ENCODE peak calls at places on chromosome 1, in six cellular contexts. N, E, W, K, B and O are unnamed samples.

GRCh38 chr1:66168919-66169725 is 364.8 kb upstream of the SGIP1 start:
- DNase-seq in K (peak), B (no peak), W (no peak), N (no peak), E (no peak), O (no peak)

GRCh38 chr1:185074307-185074706 is 28.9 kb downstream of the RNF2 start:
- DNase-seq in N (no peak), B (no peak), K (no peak), E (no peak), W (no peak), O (peak)

GRCh38 chr1:226203237-226203636 is 16.7 kb upstream of the ACBD3 start:
- DNase-seq in K (no peak), N (no peak), E (no peak), W (no peak), B (no peak), O (no peak)

GRCh38 chr1:26862781-26863676 is at the start of gene SFN:
- DNase-seq in E (no peak), W (no peak), N (no peak), B (peak), K (peak), O (no peak)

GRCh38 chr1:238052496-238053266 is 162.0 kb upstream of the ZP4 start:
- DNase-seq in K (no peak), E (no peak), W (no peak), B (no peak), N (no peak), O (peak)

GRCh38 chr1:3500265-3500835 is 45.9 kb downstream of the ARHGEF16 start:
- DNase-seq in E (no peak), W (no peak), N (no peak), B (no peak), K (no peak), O (no peak)

GRCh38 chr1:55447488-55447887 is 232.3 kb upstream of the USP24 start:
- DNase-seq in E (no peak), B (no peak), W (no peak), K (no peak), N (no peak), O (no peak)

GRCh38 chr1:19427087-19427781 is 58.1 kb downstream of the CAPZB start:
- DNase-seq in W (no peak), E (peak), K (no peak), N (no peak), B (no peak), O (no peak)

GRCh38 chr1:3222042-3222692 is 153.2 kb downstream of the PRDM16 start:
- DNase-seq in W (no peak), B (peak), K (no peak), E (no peak), N (no peak), O (no peak)

GRCh38 chr1:67832737-67833594 is at the start of gene GNG12:
- DNase-seq in B (peak), W (no peak), K (peak), E (no peak), N (no peak), O (peak)

GRCh38 chr1:115114308-115114707 is 25.0 kb upstream of the TSPAN2 start:
- DNase-seq in N (no peak), K (no peak), B (no peak), W (no peak), E (no peak), O (peak)

GRCh38 chr1:113390871-113391642 is 742 bp downstream of the MAGI3 start:
- DNase-seq in K (peak), N (no peak), E (no peak), B (peak), W (peak), O (no peak)

GRCh38 chr1:100107696-100108095 is 25.0 kb downstream of the SASS6 start:
- DNase-seq in E (no peak), B (no peak), K (no peak), W (no peak), N (no peak), O (no peak)

GRCh38 chr1:15100369-15101111 is 53.0 kb upstream of the TMEM51 start:
- DNase-seq in W (peak), E (peak), N (no peak), K (peak), B (peak), O (peak)

GRCh38 chr1:11326070-11326469 is 53.1 kb downstream of the UBIAD1 start:
- DNase-seq in W (no peak), B (no peak), E (no peak), N (no peak), K (no peak), O (no peak)

GRCh38 chr1:89523597-89524368 is 846 bp upstream of the LRRC8B start:
- DNase-seq in E (no peak), K (peak), W (peak), N (no peak), B (peak), O (peak)

GRCh38 chr1:2980849-2981248 is 40.4 kb upstream of the ACTRT2 start:
- DNase-seq in E (no peak), K (no peak), N (no peak), B (no peak), W (peak), O (no peak)

GRCh38 chr1:77940921-77941570 is 37.8 kb downstream of the FUBP1 start:
- DNase-seq in K (no peak), B (no peak), E (no peak), W (no peak), N (no peak), O (no peak)

GRCh38 chr1:25505706-25506385 is 37.6 kb upstream of the LDLRAP1 start:
- DNase-seq in B (no peak), N (no peak), W (no peak), E (no peak), K (no peak), O (no peak)

GRCh38 chr1:206495011-206495461 is 12.3 kb upstream of the RASSF5 start:
- DNase-seq in K (no peak), B (no peak), W (no peak), E (no peak), N (no peak), O (no peak)

GRCh38 chr1:159088050-159088449 is 11.5 kb upstream of the AIM2 start:
- DNase-seq in W (no peak), N (peak), E (peak), K (no peak), B (no peak), O (peak)

GRCh38 chr1:221093903-221094865 is 214.9 kb downstream of the HLX start:
- DNase-seq in E (no peak), N (no peak), W (no peak), K (peak), B (no peak), O (no peak)

GRCh38 chr1:204360314-204360713 is 585 bp upstream of the PLEKHA6 start:
- DNase-seq in E (no peak), W (no peak), B (no peak), N (no peak), K (no peak), O (no peak)

GRCh38 chr1:204358145-204358544 is 1.6 kb downstream of the PLEKHA6 start:
- DNase-seq in N (no peak), B (no peak), E (no peak), K (no peak), W (no peak), O (no peak)

GRCh38 chr1:204359131-204359473 is 627 bp downstream of the PLEKHA6 start:
- DNase-seq in E (no peak), N (no peak), K (peak), W (no peak), B (no peak), O (no peak)

GRCh38 chr1:204358605-204359004 is 1.1 kb downstream of the PLEKHA6 start:
- DNase-seq in N (no peak), B (no peak), K (no peak), W (no peak), E (no peak), O (no peak)

DNA sequence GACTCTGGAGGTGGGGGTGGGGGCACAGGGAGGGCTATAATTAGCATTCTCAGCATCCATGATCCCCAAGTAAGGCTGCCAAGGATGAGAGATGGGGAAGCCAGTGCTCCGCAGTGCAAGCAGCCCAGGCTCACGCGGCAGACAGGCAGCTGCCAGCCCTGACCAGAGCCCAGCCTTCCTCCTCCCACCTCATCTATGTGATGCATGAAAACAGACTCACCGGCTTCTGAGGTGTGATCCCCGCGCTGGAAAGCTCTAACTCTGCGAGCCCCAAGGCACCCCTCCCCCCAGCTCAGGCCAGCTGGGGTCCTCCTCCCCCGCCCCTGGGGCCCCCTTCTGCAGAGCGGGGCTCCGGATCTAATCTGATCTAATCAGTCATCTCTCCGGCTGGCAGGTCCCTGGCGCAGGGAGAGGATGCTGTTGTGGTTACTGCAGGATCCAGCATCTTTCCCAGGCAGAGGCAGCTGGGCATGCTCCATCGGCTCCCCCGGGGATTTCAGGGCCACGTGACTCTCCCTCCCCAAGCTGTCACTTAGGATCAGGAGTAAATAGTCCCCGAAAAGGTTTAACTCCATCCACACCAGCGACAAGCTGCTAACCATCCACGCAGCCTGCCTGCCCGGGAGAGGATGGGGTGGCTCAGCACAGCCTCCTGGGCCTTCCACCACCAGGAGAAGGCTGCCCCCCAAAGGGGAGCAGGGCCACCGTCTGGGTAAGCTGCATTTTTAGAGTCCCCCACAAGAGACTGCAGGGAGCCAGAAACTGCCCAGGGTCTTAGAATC is at the start of gene PLEKHA6:
- DNase-seq in E (no peak), N (no peak), K (peak), W (no peak), B (no peak), O (peak)
- TF ChIP-seq CTCF in E (peak), N (peak), K (peak), W (no peak), B (no peak), O (peak)

GRCh38 chr1:183318433-183318832 is 99.7 kb downstream of the NMNAT2 start:
- DNase-seq in B (peak), K (peak), W (no peak), E (peak), N (peak), O (peak)
- TF ChIP-seq CTCF in B (peak), K (peak), W (no peak), E (peak), N (peak), O (peak)

GRCh38 chr1:167749741-167750140 is 28.0 kb downstream of the MPZL1 start:
- DNase-seq in E (no peak), W (no peak), K (no peak), N (no peak), B (no peak), O (no peak)
- TF ChIP-seq CTCF in E (no peak), W (no peak), K (no peak), N (no peak), B (no peak), O (no peak)

DNA sequence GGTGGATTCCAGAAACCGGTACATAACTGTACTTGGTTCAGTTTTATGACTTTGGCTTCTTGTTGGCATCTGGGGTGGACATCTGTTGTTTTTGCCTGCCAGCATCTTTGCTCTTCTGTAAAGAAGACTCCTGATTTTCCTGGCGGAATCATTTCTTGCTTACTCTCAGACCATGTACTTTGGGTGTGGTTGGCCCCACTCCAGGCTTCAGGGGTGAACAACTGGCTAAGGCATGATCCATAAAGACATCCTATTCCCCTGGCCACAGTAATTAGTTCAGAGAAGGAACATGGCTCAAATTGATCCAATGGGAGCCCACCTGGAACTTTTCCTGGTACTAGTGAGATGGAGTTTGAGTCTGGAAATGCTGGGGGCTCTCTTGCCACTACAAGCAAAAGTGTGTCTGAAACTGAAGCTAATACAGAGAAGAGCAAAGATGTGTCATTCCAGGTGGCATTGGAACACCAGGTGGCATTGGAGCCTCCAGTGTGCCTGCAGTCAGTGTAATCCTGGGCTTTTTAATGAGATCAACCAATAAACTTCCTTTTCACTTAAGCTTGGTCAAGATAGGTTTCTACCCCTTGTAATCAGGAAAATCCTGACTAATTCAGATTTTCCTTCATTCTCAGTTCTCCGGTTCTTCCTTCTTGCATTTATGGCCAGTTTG is 332.4 kb upstream of the CAMK1G start:
- DNase-seq in W (no peak), K (no peak), B (no peak), N (no peak), E (no peak), O (no peak)
- TF ChIP-seq CTCF in W (no peak), K (no peak), B (no peak), N (no peak), E (no peak), O (no peak)